ENCODE peak calls at places on chromosome 12, in four cellular contexts. N is T-helper 2 cell, S is T-helper 17 cell, B is uterus. M is an unnamed sample.

GRCh38 chr12:54941659-54942058 is 42.9 kb downstream of the TESPA1 start:
- DNase-seq in B (no peak), N (no peak), S (no peak), M (no peak)

GRCh38 chr12:103799504-103800251 is 41.4 kb downstream of the NT5DC3 start:
- DNase-seq in S (no peak), B (peak), N (no peak), M (peak)

GRCh38 chr12:19198272-19198671 is 68.7 kb downstream of the PLEKHA5 start:
- DNase-seq in N (no peak), B (no peak), S (no peak), M (peak)

GRCh38 chr12:132277374-132277801 is 52.0 kb downstream of the GALNT9 start:
- DNase-seq in B (no peak), S (no peak), N (no peak), M (no peak)

GRCh38 chr12:132321321-132322118 is 7.9 kb downstream of the GALNT9 start:
- DNase-seq in S (no peak), B (no peak), N (no peak), M (no peak)

GRCh38 chr12:39627914-39628313 is 8.3 kb upstream of the ABCD2 start:
- DNase-seq in S (no peak), B (no peak), N (peak), M (no peak)

GRCh38 chr12:104662908-104663307 is 206.2 kb downstream of the CHST11 start:
- DNase-seq in N (no peak), S (no peak), B (no peak), M (no peak)

GRCh38 chr12:4214912-4215861 is 58.4 kb upstream of the CCND2 start:
- DNase-seq in B (peak), S (no peak), N (peak), M (no peak)

GRCh38 chr12:120590741-120591407 is 9.7 kb upstream of the POP5 start:
- DNase-seq in B (no peak), N (no peak), S (no peak), M (no peak)

M was measured in fibroblast of lung.